ENCODE peak calls at places on chromosomes 6 and 20, in five cellular contexts. Z is spleen, C is GM23338, V is esophagus muscularis mucosa, K is stomach. R is an unnamed sample.

GRCh38 chr6:17574871-17575560 is 25.1 kb upstream of the FAM8A1 start:
- DNase-seq in Z (no peak), C (no peak), V (peak; percentile 29), K (no peak), R (no peak)

GRCh38 chr6:117617766-117618035 is 15.4 kb upstream of the GOPC start:
- DNase-seq in Z (no peak), C (no peak), V (no peak), K (no peak), R (no peak)

GRCh38 chr6:56685102-56685733 is 42.5 kb upstream of the DST start:
- DNase-seq in Z (no peak), C (no peak), V (no peak), K (no peak), R (no peak)

GRCh38 chr6:43428874-43429273 is 1.5 kb downstream of the ABCC10 start:
- DNase-seq in Z (no peak), C (no peak), V (no peak), K (no peak), R (no peak)

GRCh38 chr20:2820084-2820895 is 4.1 kb downstream of the TMEM239 start:
- DNase-seq in Z (no peak), C (peak; percentile 70), V (no peak), K (no peak), R (peak; percentile 13)

GRCh38 chr20:33337119-33337518 is 54.1 kb downstream of the BPIFB1 start:
- DNase-seq in Z (no peak), C (no peak), V (no peak), K (no peak), R (no peak)

GRCh38 chr6:89637960-89638319 is 607 bp downstream of the LYRM2 start:
- DNase-seq in Z (no peak), C (no peak), V (no peak), K (no peak), R (no peak)

GRCh38 chr6:47318236-47318974 is 8.7 kb upstream of the TNFRSF21 start:
- DNase-seq in Z (no peak), C (no peak), V (no peak), K (no peak), R (no peak)

GRCh38 chr20:4325548-4326187 is 310.3 kb upstream of the RNF24 start:
- DNase-seq in Z (no peak), C (no peak), V (peak; percentile 75), K (no peak), R (no peak)

GRCh38 chr6:165231581-165232276 is 77.7 kb downstream of the C6orf118 start:
- DNase-seq in Z (no peak), C (peak; percentile 54), V (no peak), K (no peak), R (no peak)

GRCh38 chr6:14763139-14763538 is 482.7 kb upstream of the JARID2 start:
- DNase-seq in Z (no peak), C (no peak), V (no peak), K (no peak), R (no peak)

GRCh38 chr20:21179796-21180195 is 53.9 kb downstream of the KIZ start:
- DNase-seq in Z (no peak), C (no peak), V (no peak), K (no peak), R (no peak)

GRCh38 chr6:167474725-167475124 is 149.8 kb downstream of the TTLL2 start:
- DNase-seq in Z (no peak), C (no peak), V (no peak), K (no peak), R (no peak)

GRCh38 chr20:2914160-2914559 is 40.9 kb downstream of the PTPRA start:
- DNase-seq in Z (no peak), C (no peak), V (no peak), K (no peak), R (no peak)

GRCh38 chr20:1300083-1300840 is 28.7 kb downstream of the SDCBP2 start:
- DNase-seq in Z (peak; percentile 48), C (no peak), V (no peak), K (no peak), R (no peak)

GRCh38 chr6:123529843-123530242 is 106.9 kb downstream of the TRDN start:
- DNase-seq in Z (no peak), C (no peak), V (no peak), K (no peak), R (no peak)

GRCh38 chr20:17543531-17543961 is 12.4 kb upstream of the BFSP1 start:
- DNase-seq in Z (no peak), C (no peak), V (no peak), K (no peak), R (no peak)

GRCh38 chr20:17541996-17542395 is 10.8 kb upstream of the BFSP1 start:
- DNase-seq in Z (no peak), C (no peak), V (no peak), K (no peak), R (no peak)

GRCh38 chr20:17541596-17541995 is 10.4 kb upstream of the BFSP1 start:
- DNase-seq in Z (no peak), C (no peak), V (no peak), K (no peak), R (no peak)

GRCh38 chr20:17542993-17543412 is 11.8 kb upstream of the BFSP1 start:
- DNase-seq in Z (no peak), C (no peak), V (no peak), K (no peak), R (no peak)

DNA sequence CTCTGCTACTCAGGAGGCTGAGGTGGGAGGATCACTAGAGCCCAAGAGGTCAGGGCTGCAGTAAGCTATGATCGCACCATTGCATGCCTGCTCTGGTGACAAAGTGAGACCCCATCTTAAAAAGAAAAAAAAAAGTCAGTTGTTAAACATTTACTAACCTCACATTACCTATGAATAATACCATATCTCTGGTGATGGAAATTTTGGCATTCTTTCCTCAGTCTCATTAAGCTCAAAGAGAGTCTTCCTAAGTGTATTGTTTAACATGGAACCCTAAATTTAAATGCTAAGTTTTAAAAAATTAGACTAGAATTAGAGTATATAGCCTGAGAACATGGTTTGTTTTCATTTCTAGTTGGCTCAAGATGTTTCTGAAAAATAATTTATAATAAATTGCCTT is 11.3 kb upstream of the BFSP1 start:
- DNase-seq in Z (no peak), C (no peak), V (no peak), K (no peak), R (no peak)
- H3K27ac ChIP-seq in Z (no peak overlapping the region), C (no peak overlapping the region), V (peak overlapping the region; percentile 82), K (peak overlapping the region; percentile 35), R (peak overlapping the region; percentile 75)

GRCh38 chr6:109073344-109074235 is 21.1 kb downstream of the SESN1 start:
- DNase-seq in Z (no peak), C (peak; percentile 86), V (no peak), K (no peak), R (no peak)
- TF ChIP-seq POLR2AphosphoS5 in Z (no peak), C (no peak), V (no peak), K (peak; percentile 22), R (no peak)

DNA sequence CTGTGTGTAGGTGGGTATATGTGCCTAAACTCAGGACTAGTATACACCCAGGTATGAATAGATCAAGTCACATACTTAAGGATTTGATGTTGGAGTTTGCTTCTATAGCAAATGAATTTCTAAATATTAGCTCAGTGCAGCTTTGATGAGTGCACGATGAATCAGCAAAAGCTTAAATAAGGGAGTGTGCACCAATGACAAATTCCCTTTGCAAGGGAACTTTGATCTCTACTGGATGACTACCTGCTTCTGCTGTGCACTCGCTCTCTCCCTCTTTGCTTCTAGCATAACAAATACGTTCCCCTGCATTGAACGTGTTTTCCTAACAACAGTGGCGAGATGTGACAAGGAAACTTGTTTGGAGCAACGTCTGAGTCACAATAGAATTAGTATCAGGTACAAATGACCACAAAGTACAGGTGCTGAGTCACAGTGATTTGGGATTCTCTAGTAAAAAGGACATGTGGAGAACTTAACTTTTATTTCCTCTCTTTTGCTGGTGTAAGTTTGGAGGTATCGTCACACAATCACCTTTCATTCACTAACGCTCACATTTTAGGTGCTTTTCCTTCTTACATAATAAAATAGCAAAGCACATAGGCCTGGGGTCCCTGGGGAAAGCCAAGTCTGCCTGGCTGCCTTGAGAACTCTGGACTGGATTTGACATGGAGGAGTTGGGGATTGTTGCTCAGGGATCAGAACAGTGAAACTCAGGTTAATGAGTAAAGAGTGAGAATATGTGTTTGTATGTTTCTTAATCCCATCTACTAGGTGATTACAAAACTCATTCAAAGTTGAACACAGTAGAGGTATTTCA is 49.7 kb downstream of the KLHL31 start:
- DNase-seq in Z (no peak), C (peak; percentile 13), V (no peak), K (peak; percentile 38), R (no peak)
- H3K27ac ChIP-seq in Z (no peak overlapping the region), C (no peak overlapping the region), V (no peak overlapping the region), K (peak overlapping the region; percentile 70), R (no peak overlapping the region)

DNA sequence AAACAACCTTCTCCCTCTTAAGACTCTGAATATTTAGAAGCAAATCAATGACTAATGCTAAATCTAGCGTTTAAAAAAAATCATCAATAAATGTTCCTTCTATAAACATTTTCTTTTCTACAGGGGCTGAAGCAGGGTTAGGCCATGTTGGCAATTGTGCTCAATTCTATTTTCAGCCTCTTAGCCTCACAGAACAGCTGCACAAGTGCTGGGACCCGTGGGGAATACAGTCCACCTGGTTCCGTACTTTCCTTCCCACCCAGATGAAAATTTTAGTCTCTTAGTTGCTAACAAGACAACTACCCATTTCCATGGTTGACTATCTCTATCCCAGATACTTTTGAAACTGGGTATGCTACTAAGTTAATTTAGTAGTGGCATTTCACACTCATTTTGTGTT is 138.6 kb downstream of the RPS12 start:
- DNase-seq in Z (no peak), C (no peak), V (no peak), K (no peak), R (no peak)
- TF ChIP-seq POLR2AphosphoS5 in Z (no peak), C (no peak), V (no peak), K (no peak), R (no peak)

DNA sequence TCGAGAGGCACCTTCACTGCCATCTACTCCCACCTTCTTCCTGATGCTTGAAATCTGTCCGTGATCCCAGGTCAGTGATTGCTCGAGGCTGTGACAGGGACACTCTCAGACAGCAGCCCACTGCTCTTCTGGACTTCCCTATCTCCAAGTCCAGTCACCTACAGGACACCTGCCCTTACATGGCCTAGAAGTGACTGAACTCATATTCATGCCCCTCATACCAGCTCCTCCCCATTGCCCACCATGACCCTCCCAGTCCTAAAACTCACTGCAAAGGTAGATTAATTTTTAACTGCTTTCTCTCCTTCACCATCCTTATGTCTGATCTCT is 7.5 kb upstream of the ARMC12 start:
- DNase-seq in Z (no peak), C (no peak), V (no peak), K (no peak), R (no peak)
- H3K27ac ChIP-seq in Z (peak overlapping the region; percentile 100), C (no peak overlapping the region), V (peak overlapping the region; percentile 100), K (peak overlapping the region; percentile 100), R (peak overlapping the region; percentile 100)

GRCh38 chr6:143687604-143688003 is 9.8 kb downstream of the PHACTR2 start:
- DNase-seq in Z (no peak), C (no peak), V (no peak), K (no peak), R (no peak)
- TF ChIP-seq POLR2AphosphoS5 in Z (no peak), C (no peak), V (no peak), K (no peak), R (no peak)